ENCODE peak calls at places on chromosomes 3 and 15, in five cellular contexts. One of them, this sample, is unnamed.

GRCh38 chr3:149247929-149248691 is 26.5 kb upstream of the CP start:
- DNase-seq in substantia nigra: no peak
- DNase-seq in dorsolateral prefrontal cortex: no peak
- DNase-seq in T-helper 9 cell: no peak
- DNase-seq in Ammon's horn: no peak
- DNase-seq in this sample: no peak

GRCh38 chr15:93244691-93245615 is 155.9 kb upstream of the RGMA start:
- DNase-seq in substantia nigra: no peak
- DNase-seq in dorsolateral prefrontal cortex: no peak
- DNase-seq in T-helper 9 cell: no peak
- DNase-seq in Ammon's horn: no peak
- DNase-seq in this sample: no peak

GRCh38 chr3:127954642-127955041 is 39.6 kb downstream of the KBTBD12 start:
- DNase-seq in substantia nigra: no peak
- DNase-seq in dorsolateral prefrontal cortex: no peak
- DNase-seq in T-helper 9 cell: no peak
- DNase-seq in Ammon's horn: peak
- DNase-seq in this sample: no peak

GRCh38 chr3:97658670-97659285 is 105.8 kb upstream of the ARL6 start:
- DNase-seq in substantia nigra: no peak
- DNase-seq in dorsolateral prefrontal cortex: no peak
- DNase-seq in T-helper 9 cell: no peak
- DNase-seq in Ammon's horn: peak
- DNase-seq in this sample: no peak

GRCh38 chr3:127702151-127702578 is 29.4 kb downstream of the ABTB1 start:
- DNase-seq in substantia nigra: no peak
- DNase-seq in dorsolateral prefrontal cortex: no peak
- DNase-seq in T-helper 9 cell: no peak
- DNase-seq in Ammon's horn: no peak
- DNase-seq in this sample: no peak

GRCh38 chr15:65206750-65207149 is 4.5 kb downstream of the CILP start:
- DNase-seq in substantia nigra: no peak
- DNase-seq in dorsolateral prefrontal cortex: no peak
- DNase-seq in T-helper 9 cell: no peak
- DNase-seq in Ammon's horn: no peak
- DNase-seq in this sample: no peak

GRCh38 chr3:53612508-53612907 is 118.1 kb downstream of the CACNA1D start:
- DNase-seq in substantia nigra: no peak
- DNase-seq in dorsolateral prefrontal cortex: no peak
- DNase-seq in T-helper 9 cell: no peak
- DNase-seq in Ammon's horn: no peak
- DNase-seq in this sample: no peak

GRCh38 chr15:40150163-40150925 is 10.5 kb upstream of the BUB1B start:
- DNase-seq in substantia nigra: no peak
- DNase-seq in dorsolateral prefrontal cortex: peak
- DNase-seq in T-helper 9 cell: no peak
- DNase-seq in Ammon's horn: peak
- DNase-seq in this sample: no peak

GRCh38 chr3:126166009-126166408 is 14.4 kb downstream of the ALDH1L1 start:
- DNase-seq in substantia nigra: no peak
- DNase-seq in dorsolateral prefrontal cortex: no peak
- DNase-seq in T-helper 9 cell: no peak
- DNase-seq in Ammon's horn: no peak
- DNase-seq in this sample: no peak

GRCh38 chr3:100982710-100983109 is 10.5 kb downstream of the ABI3BP start:
- DNase-seq in substantia nigra: peak
- DNase-seq in dorsolateral prefrontal cortex: no peak
- DNase-seq in T-helper 9 cell: no peak
- DNase-seq in Ammon's horn: peak
- DNase-seq in this sample: no peak

GRCh38 chr15:74398183-74398582 is 30.7 kb upstream of the CYP11A1 start:
- DNase-seq in substantia nigra: no peak
- DNase-seq in dorsolateral prefrontal cortex: no peak
- DNase-seq in T-helper 9 cell: no peak
- DNase-seq in Ammon's horn: no peak
- DNase-seq in this sample: no peak

GRCh38 chr15:96347181-96348111 is 16.9 kb downstream of the NR2F2 start:
- DNase-seq in substantia nigra: no peak
- DNase-seq in dorsolateral prefrontal cortex: no peak
- DNase-seq in T-helper 9 cell: no peak
- DNase-seq in Ammon's horn: no peak
- DNase-seq in this sample: no peak